ENCODE peak calls at places on chromosomes 4 and X, in eight cellular contexts. C is tibial artery, S is breast epithelium, P is vagina, K is psoas muscle, R is trophoblast cell, Y is Caco-2, B is SJSA1. H is an unnamed sample.

GRCh38 chrX:39320165-39320564 is 518.9 kb downstream of the MID1IP1 start:
- DNase-seq in B (no peak), C (no peak), S (no peak), R (no peak), K (no peak), P (no peak), Y (no peak), H (no peak)

GRCh38 chr4:48906283-48907173 is at the start of gene OCIAD2:
- DNase-seq in Y (peak; percentile 57), C (peak; percentile 76), S (peak; percentile 66), K (peak; percentile 60), P (no peak), B (peak; percentile 44), R (no peak), H (peak; percentile 52)

GRCh38 chr4:57442834-57443291 is 332.7 kb upstream of the IGFBP7 start:
- DNase-seq in R (peak; percentile 77), K (no peak), Y (peak; percentile 55), B (no peak), C (no peak), P (no peak), S (no peak), H (peak; percentile 12)

GRCh38 chrX:119516157-119516702 is 48.0 kb downstream of the SLC25A5 start:
- DNase-seq in Y (no peak), K (no peak), C (no peak), R (peak; percentile 80), P (no peak), B (peak; percentile 44), S (no peak), H (no peak)

GRCh38 chrX:76253432-76253831 is 80.6 kb downstream of the PBDC1 start:
- DNase-seq in B (peak; percentile 39), C (no peak), Y (peak; percentile 48), P (no peak), K (no peak), R (peak; percentile 36), S (no peak), H (no peak)

GRCh38 chrX:107729558-107730297 is 45.9 kb downstream of the TSC22D3 start:
- DNase-seq in C (peak; percentile 79), B (no peak), R (no peak), P (no peak), S (no peak), Y (no peak), K (peak; percentile 83), H (peak; percentile 49)

GRCh38 chrX:40543661-40544328 is 37.0 kb upstream of the ATP6AP2 start:
- DNase-seq in B (no peak), R (peak; percentile 93), Y (no peak), C (no peak), S (no peak), K (no peak), P (no peak), H (no peak)

GRCh38 chrX:87728024-87728423 is 210.4 kb downstream of the KLHL4 start:
- DNase-seq in R (no peak), S (no peak), Y (no peak), B (no peak), P (no peak), K (no peak), C (no peak), H (no peak)

GRCh38 chrX:65985922-65986588 is 53.8 kb downstream of the VSIG4 start:
- DNase-seq in B (no peak), R (peak; percentile 71), P (no peak), Y (no peak), S (no peak), K (no peak), C (no peak), H (peak; percentile 35)

GRCh38 chr4:107991945-107992625 is 2.4 kb downstream of the HADH start:
- DNase-seq in C (no peak), Y (no peak), R (no peak), P (no peak), K (no peak), B (no peak), S (no peak), H (no peak)

GRCh38 chr4:53706422-53707032 is 115.2 kb upstream of the LNX1 start:
- DNase-seq in Y (no peak), R (peak; percentile 86), C (no peak), S (no peak), K (no peak), P (no peak), B (no peak), H (no peak)

GRCh38 chrX:44767308-44767707 is 76.5 kb upstream of the DUSP21 start:
- DNase-seq in Y (no peak), P (no peak), K (no peak), R (no peak), B (no peak), C (no peak), S (no peak), H (no peak)

GRCh38 chrX:15157624-15158023 is 112.3 kb downstream of the ASB9 start:
- DNase-seq in P (no peak), Y (no peak), B (no peak), K (no peak), S (no peak), R (no peak), C (no peak), H (no peak)

GRCh38 chrX:21840199-21840557 is 761 bp downstream of the MBTPS2 start:
- DNase-seq in P (no peak), B (no peak), S (no peak), K (no peak), R (no peak), Y (no peak), C (no peak), H (no peak)

GRCh38 chr4:88843067-88843723 is 145.6 kb upstream of the NAP1L5 start:
- DNase-seq in S (no peak), C (no peak), R (no peak), Y (no peak), B (no peak), K (no peak), P (no peak), H (no peak)

GRCh38 chr4:180057198-180057821 is 2185.9 kb upstream of the TENM3 start:
- DNase-seq in K (no peak), C (no peak), Y (no peak), P (no peak), B (no peak), S (no peak), R (no peak), H (no peak)

GRCh38 chrX:13305091-13305490 is 14.8 kb downstream of the ATXN3L start:
- DNase-seq in P (no peak), S (no peak), Y (no peak), B (no peak), K (no peak), R (no peak), C (no peak), H (no peak)

GRCh38 chr4:186228514-186228894 is 1.2 kb downstream of the KLKB1 start:
- DNase-seq in B (no peak), P (no peak), K (no peak), Y (no peak), S (no peak), R (no peak), C (no peak), H (no peak)

GRCh38 chr4:84952004-84952403 is 14.5 kb downstream of the WDFY3 start:
- DNase-seq in B (no peak), P (no peak), Y (no peak), C (no peak), K (no peak), S (no peak), R (no peak), H (no peak)
- H3K4me1 ChIP-seq in B (peaks cover 22% of the 10 kb centered on the region), P (peaks cover 68% of the 10 kb centered on the region), Y (no peaks in the 10 kb centered on the region), C (peaks cover 47% of the 10 kb centered on the region), K (peaks cover 66% of the 10 kb centered on the region), S (no peaks in the 10 kb centered on the region), R (peaks cover 2% of the 10 kb centered on the region), H (peaks cover 8% of the 10 kb centered on the region)

GRCh38 chr4:51853027-51853682 is 10.2 kb downstream of the DCUN1D4 start:
- DNase-seq in B (no peak), K (peak; percentile 43), R (no peak), P (no peak), S (no peak), Y (peak; percentile 72), C (no peak), H (peak; percentile 43)

GRCh38 chr4:51851937-51852290 is 9.0 kb downstream of the DCUN1D4 start:
- DNase-seq in P (no peak), C (no peak), Y (no peak), B (no peak), R (no peak), K (no peak), S (no peak), H (no peak)

GRCh38 chr4:51849430-51849829 is 6.5 kb downstream of the DCUN1D4 start:
- DNase-seq in S (no peak), K (no peak), C (no peak), B (no peak), R (no peak), P (no peak), Y (no peak), H (no peak)

GRCh38 chr4:51850294-51850693 is 7.3 kb downstream of the DCUN1D4 start:
- DNase-seq in S (no peak), Y (no peak), B (no peak), C (no peak), P (no peak), K (no peak), R (no peak), H (no peak)

DNA sequence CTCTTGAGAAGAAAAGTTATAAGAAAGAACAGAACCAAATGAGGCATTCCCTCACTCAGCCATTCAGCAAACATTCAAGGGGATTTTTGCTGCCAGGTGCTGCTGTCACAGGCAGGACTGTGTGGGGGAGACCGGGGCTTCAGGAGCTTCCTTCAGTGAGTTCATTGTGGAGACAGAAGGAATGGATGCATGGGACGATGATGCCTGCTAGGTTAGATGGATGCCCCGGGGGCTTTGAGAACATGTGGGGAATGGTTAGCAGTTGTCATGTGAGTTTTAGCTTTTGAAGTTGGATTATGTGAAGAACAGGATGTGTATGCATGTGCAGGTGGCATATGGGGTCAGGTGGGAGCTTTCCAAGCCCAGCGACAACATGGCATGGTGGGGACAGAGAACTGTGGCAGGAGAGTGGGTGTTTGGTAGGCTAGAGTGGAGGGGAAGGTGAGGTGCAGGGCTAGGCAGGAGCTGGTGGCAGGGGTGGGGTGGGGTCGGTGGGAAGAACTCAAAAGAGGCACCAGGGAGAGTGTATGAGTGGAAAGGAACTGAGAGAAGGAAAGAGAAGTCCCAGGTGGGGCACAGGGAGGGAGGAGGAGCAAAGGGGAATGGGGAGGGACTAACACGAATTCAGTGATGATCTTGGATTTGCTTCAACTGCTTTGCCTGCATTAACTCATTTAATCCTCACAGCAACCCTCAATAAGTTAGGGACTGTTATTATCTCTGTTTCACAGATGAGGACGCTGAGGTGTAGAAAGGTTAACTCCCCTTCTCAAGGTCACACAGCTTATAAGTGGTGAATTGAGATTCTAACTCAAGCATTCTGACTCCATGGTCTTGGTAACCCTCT is 8.4 kb downstream of the DCUN1D4 start:
- DNase-seq in C (no peak), K (no peak), B (no peak), R (no peak), S (no peak), Y (no peak), P (no peak), H (no peak)
- H3K9me3 ChIP-seq in C (no peaks in the 10 kb centered on the region), K (no peaks in the 10 kb centered on the region), B (no peaks in the 10 kb centered on the region), R (no peaks in the 10 kb centered on the region), S (no peaks in the 10 kb centered on the region), Y (no peaks in the 10 kb centered on the region), P (no peaks in the 10 kb centered on the region), H (no peaks in the 10 kb centered on the region)

GRCh38 chrX:118047446-118048186 is 69.0 kb downstream of the KLHL13 start:
- DNase-seq in R (no peak), C (no peak), Y (no peak), P (no peak), K (no peak), S (no peak), B (no peak), H (no peak)

GRCh38 chrX:118049713-118050112 is 66.9 kb downstream of the KLHL13 start:
- DNase-seq in S (no peak), C (no peak), Y (no peak), K (no peak), R (no peak), B (no peak), P (no peak), H (no peak)
- H3K4me1 ChIP-seq in S (no peaks in the 10 kb centered on the region), C (no peaks in the 10 kb centered on the region), Y (no peaks in the 10 kb centered on the region), K (no peaks in the 10 kb centered on the region), R (no peaks in the 10 kb centered on the region), B (no peaks in the 10 kb centered on the region), P (no peaks in the 10 kb centered on the region), H (no peaks in the 10 kb centered on the region)

GRCh38 chr4:8905236-8905772 is 33.7 kb upstream of the HMX1 start:
- DNase-seq in S (no peak), Y (no peak), P (no peak), B (no peak), K (peak; percentile 26), C (peak; percentile 53), R (no peak), H (no peak)
- H3K9me3 ChIP-seq in S (peaks cover 14% of the 10 kb centered on the region), Y (no peaks in the 10 kb centered on the region), P (peaks cover 14% of the 10 kb centered on the region), B (no peaks in the 10 kb centered on the region), K (peaks cover 17% of the 10 kb centered on the region), C (peaks cover 24% of the 10 kb centered on the region), R (peaks cover 19% of the 10 kb centered on the region), H (peaks cover 4% of the 10 kb centered on the region)